ENCODE peak calls at places on chromosomes 11 and 22, in six cellular contexts. T is NB4, G is RKO, H is hepatic stellate cell, S is T-helper 2 cell, C is heart left ventricle. L is an unnamed sample.

GRCh38 chr22:38451864-38452263 is 3.1 kb downstream of the KCNJ4 start:
- DNase-seq in H (no peak), G (no peak), T (no peak), C (no peak), S (no peak), L (no peak)

GRCh38 chr11:67406969-67407699 is 3.3 kb downstream of the TBC1D10C start:
- DNase-seq in C (peak), T (no peak), G (no peak), H (no peak), S (peak), L (peak)

GRCh38 chr11:13033760-13034533 is 24.8 kb downstream of the RASSF10 start:
- DNase-seq in H (no peak), S (no peak), T (no peak), G (no peak), C (no peak), L (no peak)

GRCh38 chr22:29621761-29622526 is 18.5 kb downstream of the NF2 start:
- DNase-seq in H (peak), C (no peak), T (no peak), S (peak), G (peak), L (no peak)

GRCh38 chr11:20035701-20036601 is 124.3 kb downstream of the DBX1 start:
- DNase-seq in C (no peak), T (peak), G (peak), S (no peak), H (peak), L (no peak)

GRCh38 chr11:128696930-128697329 is 3.1 kb downstream of the FLI1 start:
- DNase-seq in S (peak), H (no peak), G (no peak), T (no peak), C (no peak), L (no peak)

GRCh38 chr11:64799256-64799924 is 3.6 kb downstream of the MAP4K2 start:
- DNase-seq in S (no peak), G (no peak), T (no peak), H (no peak), C (no peak), L (peak)

GRCh38 chr11:96054870-96055705 is 131.2 kb upstream of the MTMR2 start:
- DNase-seq in C (no peak), H (no peak), T (peak), G (peak), S (peak), L (no peak)

GRCh38 chr22:37137903-37138665 is 11.6 kb downstream of the IL2RB start:
- DNase-seq in C (no peak), H (no peak), T (no peak), S (no peak), G (no peak), L (no peak)

GRCh38 chr22:17380711-17381087 is 11.4 kb downstream of the CECR2 start:
- DNase-seq in S (no peak), T (no peak), H (no peak), G (no peak), C (no peak), L (no peak)

GRCh38 chr11:61266602-61267001 is 25.6 kb downstream of the PGA5 start:
- DNase-seq in C (no peak), S (no peak), G (no peak), T (no peak), H (no peak), L (no peak)

GRCh38 chr11:3700910-3701309 is 29.7 kb upstream of the CHRNA10 start:
- DNase-seq in S (no peak), G (no peak), T (no peak), C (no peak), H (no peak), L (no peak)

GRCh38 chr11:76560219-76560618 is 110.3 kb downstream of the LRRC32 start:
- DNase-seq in C (no peak), H (no peak), T (no peak), G (peak), S (peak), L (no peak)

GRCh38 chr11:47514825-47515647 is 37.9 kb downstream of the CELF1 start:
- DNase-seq in S (peak), G (peak), H (peak), T (peak), C (no peak), L (no peak)

GRCh38 chr11:123286255-123286654 is 91.2 kb upstream of the CLMP start:
- DNase-seq in G (no peak), T (no peak), H (no peak), S (no peak), C (no peak), L (no peak)

GRCh38 chr11:29527391-29527936 is 489.4 kb downstream of the KCNA4 start:
- DNase-seq in S (no peak), T (peak), G (peak), H (no peak), C (no peak), L (no peak)

GRCh38 chr11:34439521-34440258 is 956 bp downstream of the CAT start:
- DNase-seq in T (no peak), G (peak), C (no peak), H (no peak), S (peak), L (no peak)

GRCh38 chr11:130313383-130314183 is 1.1 kb downstream of the ZBTB44 start:
- DNase-seq in C (no peak), S (peak), G (peak), H (no peak), T (peak), L (no peak)

GRCh38 chr22:24392218-24392931 is 35.0 kb upstream of the ADORA2A start:
- DNase-seq in T (no peak), C (no peak), S (no peak), G (no peak), H (no peak), L (no peak)

GRCh38 chr11:108886608-108887007 is 221.7 kb downstream of the DDX10 start:
- DNase-seq in C (no peak), S (no peak), H (no peak), T (no peak), G (peak), L (no peak)

GRCh38 chr11:73507086-73507485 is 90.8 kb downstream of the FAM168A start:
- DNase-seq in C (no peak), G (no peak), S (no peak), T (no peak), H (peak), L (no peak)

GRCh38 chr22:49112661-49113626 is 714.7 kb downstream of the BRD1 start:
- DNase-seq in C (no peak), S (no peak), T (no peak), G (no peak), H (no peak), L (no peak)

GRCh38 chr22:30881361-30882180 is 87.0 kb downstream of the MORC2 start:
- DNase-seq in H (no peak), T (no peak), G (no peak), C (peak), S (no peak), L (peak)

GRCh38 chr11:106091480-106092123 is 14.1 kb downstream of the AASDHPPT start:
- DNase-seq in C (no peak), T (no peak), H (peak), G (peak), S (peak), L (no peak)

GRCh38 chr22:24001314-24001713 is 3.9 kb downstream of the GSTT4 start:
- DNase-seq in H (no peak), T (no peak), C (no peak), S (no peak), G (no peak), L (no peak)

GRCh38 chr11:61331636-61332035 is 1.3 kb downstream of the DDB1 start:
- DNase-seq in C (no peak), T (peak), G (peak), H (no peak), S (no peak), L (no peak)

GRCh38 chr11:12170984-12171383 is 60.6 kb downstream of the MICAL2 start:
- DNase-seq in G (no peak), S (no peak), C (no peak), T (no peak), H (no peak), L (no peak)

GRCh38 chr11:127943763-127944162 is 643.6 kb downstream of the ETS1 start:
- DNase-seq in S (peak), G (no peak), T (no peak), C (no peak), H (no peak), L (no peak)

GRCh38 chr11:107743161-107743560 is 31.3 kb upstream of the SLN start:
- DNase-seq in S (no peak), H (no peak), C (no peak), T (no peak), G (no peak), L (no peak)

GRCh38 chr22:19480173-19480568 is 451 bp downstream of the CDC45 start:
- DNase-seq in T (no peak), G (no peak), H (no peak), C (no peak), S (no peak), L (no peak)

GRCh38 chr11:88354909-88355308 is 17.4 kb upstream of the CTSC start:
- DNase-seq in S (no peak), C (no peak), G (no peak), T (peak), H (no peak), L (no peak)

GRCh38 chr11:46902694-46903093 is 15.7 kb downstream of the LRP4 start:
- DNase-seq in T (no peak), H (no peak), S (no peak), G (no peak), C (no peak), L (peak)

GRCh38 chr22:20010307-20011122 is 6.1 kb downstream of the ARVCF start:
- DNase-seq in G (no peak), S (no peak), C (peak), H (no peak), T (no peak), L (peak)

GRCh38 chr11:59963733-59964132 is at the start of gene OOSP4A:
- DNase-seq in C (no peak), T (no peak), G (no peak), S (no peak), H (no peak), L (no peak)

GRCh38 chr11:87015645-87016044 is 22.1 kb upstream of the TMEM135 start:
- DNase-seq in C (no peak), T (no peak), H (no peak), S (no peak), G (no peak), L (no peak)

GRCh38 chr11:61369372-61370348 is 7.5 kb downstream of the TMEM138 start:
- DNase-seq in G (no peak), C (peak), S (no peak), H (peak), T (no peak), L (peak)

GRCh38 chr11:118917488-118918127 is 8.1 kb downstream of the BCL9L start:
- DNase-seq in T (peak), S (peak), G (no peak), H (peak), C (no peak), L (peak)

L was measured in aorta.